ENCODE peak calls at places on chromosomes 5 and 9, in six cellular contexts. Y, G, F, X, C and R are unnamed samples.
A peak's percentile ranks its signal among the peaks of the same experiment; 100 is the strongest.

GRCh38 chr5:168273056-168273980 is 18.1 kb upstream of the WWC1 start:
- DNase-seq in Y (no peak), G (no peak), F (no peak), X (no peak), C (no peak), R (no peak)

GRCh38 chr9:10268500-10269485 is 344.0 kb downstream of the PTPRD start:
- DNase-seq in Y (no peak), G (no peak), F (peak; percentile 43), X (peak; percentile 28), C (peak; percentile 4), R (peak; percentile 44)

GRCh38 chr9:125906144-125906543 is 159.0 kb downstream of the PBX3 start:
- DNase-seq in Y (no peak), G (no peak), F (no peak), X (no peak), C (no peak), R (no peak)

GRCh38 chr5:83924171-83924570 is 203.5 kb upstream of the HAPLN1 start:
- DNase-seq in Y (no peak), G (no peak), F (no peak), X (no peak), C (no peak), R (no peak)

GRCh38 chr5:77204967-77205366 is 5.5 kb upstream of the PDE8B start:
- DNase-seq in Y (no peak), G (no peak), F (no peak), X (no peak), C (no peak), R (no peak)

GRCh38 chr9:70553718-70554673 is 139.5 kb upstream of the KLF9 start:
- DNase-seq in Y (no peak), G (no peak), F (no peak), X (peak; percentile 80), C (no peak), R (peak; percentile 65)

GRCh38 chr9:101083451-101083850 is 54.9 kb downstream of the PLPPR1 start:
- DNase-seq in Y (no peak), G (no peak), F (no peak), X (no peak), C (no peak), R (no peak)

GRCh38 chr9:34451545-34451944 is 6.8 kb downstream of the FAM219A start:
- DNase-seq in Y (no peak), G (no peak), F (no peak), X (peak; percentile 53), C (no peak), R (no peak)

GRCh38 chr5:73911761-73912393 is 285.9 kb downstream of the ARHGEF28 start:
- DNase-seq in Y (no peak), G (no peak), F (no peak), X (no peak), C (no peak), R (no peak)

GRCh38 chr9:92682269-92682668 is 12.3 kb upstream of the IPPK start:
- DNase-seq in Y (no peak), G (no peak), F (no peak), X (no peak), C (no peak), R (no peak)

GRCh38 chr9:70411141-70411929 is 3.1 kb downstream of the KLF9 start:
- DNase-seq in Y (no peak), G (no peak), F (peak; percentile 44), X (peak; percentile 47), C (no peak), R (peak; percentile 76)

GRCh38 chr9:128271512-128271911 is 4.3 kb downstream of the GOLGA2 start:
- DNase-seq in Y (no peak), G (no peak), F (no peak), X (no peak), C (no peak), R (no peak)

GRCh38 chr5:1642621-1643061 is 118.9 kb upstream of the LPCAT1 start:
- DNase-seq in Y (no peak), G (no peak), F (no peak), X (no peak), C (no peak), R (no peak)

GRCh38 chr5:135729582-135729879 is 104.9 kb upstream of the SLC25A48 start:
- DNase-seq in Y (no peak), G (no peak), F (no peak), X (no peak), C (no peak), R (peak; percentile 65)

GRCh38 chr5:6615416-6615815 is 17.4 kb downstream of the NSUN2 start:
- DNase-seq in Y (no peak), G (no peak), F (no peak), X (no peak), C (no peak), R (no peak)

GRCh38 chr9:92275541-92275940 is 18.0 kb downstream of the IARS1 start:
- DNase-seq in Y (no peak), G (no peak), F (no peak), X (no peak), C (no peak), R (peak; percentile 44)

GRCh38 chr9:131228096-131228495 is 48.2 kb downstream of the FAM78A start:
- DNase-seq in Y (no peak), G (no peak), F (no peak), X (no peak), C (no peak), R (no peak)

GRCh38 chr5:5374034-5374715 is 48.3 kb upstream of the ICE1 start:
- DNase-seq in Y (no peak), G (no peak), F (no peak), X (no peak), C (no peak), R (no peak)

GRCh38 chr9:33170464-33171156 is 3.5 kb upstream of the B4GALT1 start:
- DNase-seq in Y (no peak), G (peak; percentile 36), F (no peak), X (no peak), C (no peak), R (no peak)

GRCh38 chr5:65861830-65862241 is 64.5 kb upstream of the ERBIN start:
- DNase-seq in Y (no peak), G (no peak), F (no peak), X (peak; percentile 93), C (no peak), R (peak; percentile 60)

GRCh38 chr5:158013939-158014338 is 155.0 kb upstream of the CLINT1 start:
- DNase-seq in Y (no peak), G (no peak), F (peak; percentile 20), X (peak; percentile 21), C (no peak), R (peak; percentile 33)

GRCh38 chr9:78595200-78595945 is 298.4 kb downstream of the PSAT1 start:
- DNase-seq in Y (no peak), G (no peak), F (no peak), X (no peak), C (no peak), R (no peak)

GRCh38 chr5:95918421-95919006 is 43.1 kb downstream of the ELL2 start:
- DNase-seq in Y (no peak), G (no peak), F (no peak), X (no peak), C (no peak), R (no peak)

GRCh38 chr5:148992265-148992664 is 70.6 kb downstream of the SH3TC2 start:
- DNase-seq in Y (no peak), G (no peak), F (no peak), X (peak; percentile 60), C (no peak), R (no peak)

GRCh38 chr5:59038169-59039002 is 455.5 kb downstream of the RAB3C start:
- DNase-seq in Y (no peak), G (no peak), F (no peak), X (no peak), C (no peak), R (no peak)

GRCh38 chr9:121876212-121876611 is 216.9 kb downstream of the TTLL11 start:
- DNase-seq in Y (no peak), G (no peak), F (no peak), X (no peak), C (no peak), R (no peak)

GRCh38 chr9:96113045-96113444 is 188.9 kb downstream of the HSD17B3 start:
- DNase-seq in Y (no peak), G (no peak), F (peak; percentile 51), X (no peak), C (no peak), R (no peak)

GRCh38 chr5:26024774-26025173 is 1013.6 kb downstream of the CDH9 start:
- DNase-seq in Y (no peak), G (no peak), F (no peak), X (no peak), C (no peak), R (no peak)

GRCh38 chr5:167582916-167583315 is 708.5 kb upstream of the WWC1 start:
- DNase-seq in Y (no peak), G (no peak), F (no peak), X (no peak), C (no peak), R (no peak)

GRCh38 chr5:78717674-78718073 is 69.1 kb upstream of the LHFPL2 start:
- DNase-seq in Y (no peak), G (no peak), F (no peak), X (no peak), C (no peak), R (no peak)

GRCh38 chr5:177447066-177447610 is 524 bp downstream of the PRR7 start:
- DNase-seq in Y (peak; percentile 56), G (peak; percentile 79), F (peak; percentile 77), X (peak; percentile 45), C (peak; percentile 62), R (peak; percentile 64)

GRCh38 chr9:70374962-70375618 is 39.4 kb downstream of the KLF9 start:
- DNase-seq in Y (no peak), G (no peak), F (no peak), X (no peak), C (no peak), R (no peak)

GRCh38 chr5:177140312-177140711 is 6.7 kb downstream of the NSD1 start:
- DNase-seq in Y (no peak), G (no peak), F (no peak), X (no peak), C (no peak), R (no peak)

GRCh38 chr5:146388418-146388817 is 49.8 kb downstream of the POU4F3 start:
- DNase-seq in Y (no peak), G (no peak), F (no peak), X (no peak), C (no peak), R (no peak)

GRCh38 chr5:168746893-168747640 is 167.9 kb upstream of the PANK3 start:
- DNase-seq in Y (no peak), G (no peak), F (no peak), X (no peak), C (no peak), R (no peak)

GRCh38 chr9:1050125-1050895 is at the start of gene DMRT2:
- DNase-seq in Y (peak; percentile 83), G (no peak), F (peak; percentile 95), X (peak; percentile 76), C (no peak), R (peak; percentile 77)

GRCh38 chr5:180599590-180599914 is 8.3 kb upstream of the SCGB3A1 start:
- DNase-seq in Y (no peak), G (no peak), F (no peak), X (no peak), C (no peak), R (no peak)

GRCh38 chr5:10319202-10319851 is 11.6 kb upstream of the CMBL start:
- DNase-seq in Y (no peak), G (no peak), F (no peak), X (no peak), C (no peak), R (no peak)

GRCh38 chr5:152004095-152004494 is 79.4 kb upstream of the GLRA1 start:
- DNase-seq in Y (no peak), G (no peak), F (no peak), X (no peak), C (no peak), R (no peak)

GRCh38 chr5:172451771-172452197 is 2.5 kb downstream of the SH3PXD2B start:
- DNase-seq in Y (no peak), G (no peak), F (no peak), X (peak; percentile 74), C (no peak), R (peak; percentile 75)